ENCODE peak calls at places on chromosomes 3 and 15, in six cellular contexts. M, H, F, D, G and T are unnamed samples. For H3K4me1, the result is how much of the 10 kb centered on the place peaks cover.

GRCh38 chr3:155970406-155970805 is 100.0 kb downstream of the GMPS start:
- DNase-seq in G (no peak), M (no peak), D (no peak), H (no peak), F (no peak), T (no peak)

GRCh38 chr3:116019254-116019763 is 396.0 kb downstream of the GAP43 start:
- DNase-seq in F (no peak), D (no peak), G (no peak), H (no peak), M (no peak), T (no peak)

GRCh38 chr3:120171134-120171863 is 77.1 kb upstream of the GSK3B start:
- DNase-seq in F (no peak), D (no peak), M (no peak), G (no peak), H (no peak), T (peak)

GRCh38 chr3:8668216-8668615 is 23.6 kb upstream of the SSUH2 start:
- DNase-seq in F (no peak), H (no peak), G (no peak), D (no peak), M (no peak), T (peak)

GRCh38 chr3:149819432-149819831 is 6.4 kb downstream of the RNF13 start:
- DNase-seq in H (no peak), F (no peak), G (no peak), D (no peak), M (no peak), T (no peak)

GRCh38 chr3:174776636-174777035 is 82.5 kb upstream of the NAALADL2 start:
- DNase-seq in M (no peak), H (no peak), D (no peak), G (peak), F (no peak), T (no peak)

GRCh38 chr3:10512687-10513086 is 7.3 kb upstream of the ATP2B2 start:
- DNase-seq in M (no peak), G (no peak), H (no peak), F (no peak), D (no peak), T (no peak)

GRCh38 chr3:78754066-78754743 is 1013.6 kb downstream of the ROBO1 start:
- DNase-seq in G (peak), F (no peak), D (no peak), M (no peak), H (no peak), T (peak)

GRCh38 chr3:148736086-148736485 is 38.4 kb downstream of the AGTR1 start:
- DNase-seq in M (no peak), D (no peak), G (no peak), H (no peak), F (no peak), T (no peak)

GRCh38 chr15:64216161-64216560 is 53.3 kb upstream of the PPIB start:
- DNase-seq in F (no peak), M (no peak), G (no peak), H (no peak), D (no peak), T (no peak)

GRCh38 chr15:93005133-93005532 is 83.9 kb downstream of the RGMA start:
- DNase-seq in D (no peak), F (no peak), M (no peak), H (no peak), G (no peak), T (no peak)

GRCh38 chr15:92997821-92998220 is 91.2 kb downstream of the RGMA start:
- DNase-seq in F (no peak), H (no peak), M (no peak), D (no peak), G (no peak), T (no peak)

GRCh38 chr15:93001881-93002280 is 87.1 kb downstream of the RGMA start:
- DNase-seq in G (no peak), H (no peak), D (no peak), F (no peak), M (no peak), T (no peak)

GRCh38 chr15:93001156-93001555 is 87.9 kb downstream of the RGMA start:
- DNase-seq in D (no peak), G (no peak), H (no peak), M (no peak), F (no peak), T (peak)
- H3K14ac ChIP-seq in D (no peak), G (no peak), H (no peak), M (no peak), F (no peak), T (no peak)

GRCh38 chr15:65305144-65305758 is 774 bp downstream of the RNU5B-1 start:
- DNase-seq in G (no peak), F (no peak), D (peak), M (no peak), H (no peak), T (no peak)

GRCh38 chr15:65303687-65304392 is 637 bp upstream of the RNU5B-1 start:
- DNase-seq in M (peak), H (peak), G (peak), F (no peak), D (peak), T (peak)

GRCh38 chr15:65305776-65306175 is 1.3 kb downstream of the RNU5B-1 start:
- DNase-seq in F (no peak), H (no peak), M (no peak), G (no peak), D (peak), T (no peak)

GRCh38 chr15:65306551-65306950 is 2.1 kb downstream of the RNU5B-1 start:
- DNase-seq in H (no peak), M (no peak), F (no peak), G (no peak), D (peak), T (no peak)

DNA sequence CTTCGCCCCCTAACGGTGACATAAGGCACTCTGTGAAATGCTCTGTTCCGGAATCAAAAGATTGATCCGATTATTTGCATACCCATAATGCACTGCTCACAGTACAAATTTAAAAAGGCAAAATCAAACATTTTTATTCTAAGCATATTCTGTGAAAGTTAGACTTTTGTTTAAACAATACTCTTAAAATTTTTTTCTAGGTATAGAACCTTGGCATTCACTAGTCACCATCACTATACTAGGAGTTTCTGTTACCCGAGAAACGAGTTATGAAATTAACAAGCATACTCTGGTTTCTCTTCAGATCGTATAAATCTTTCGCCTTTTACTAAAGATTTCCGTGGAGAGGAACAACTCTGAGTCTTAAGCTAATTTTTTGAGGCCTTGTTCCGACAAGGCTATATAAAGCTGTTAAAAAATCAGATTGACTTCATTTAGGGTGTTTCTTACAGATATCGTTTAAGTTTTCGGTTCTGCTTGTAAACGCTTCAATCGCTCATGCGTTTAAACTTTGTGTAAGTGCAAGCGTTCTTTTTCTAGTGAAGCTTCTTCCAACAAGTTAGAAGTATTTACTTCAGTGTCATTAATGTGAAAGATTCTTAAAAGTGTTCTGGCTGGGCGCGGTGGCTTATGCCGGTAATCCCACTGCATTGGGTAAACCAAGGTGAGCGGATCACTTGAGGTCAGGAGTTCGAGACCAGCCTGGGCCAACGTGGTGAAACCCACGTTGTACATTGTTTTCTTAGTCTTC is at the start of gene RNU5B-1:
- DNase-seq in D (peak), G (peak), H (peak), M (peak), F (no peak), T (peak)
- H2BK120ac ChIP-seq in D (peak), G (peak), H (peak), M (peak), F (peak), T (peak)

GRCh38 chr3:47870702-47871255 is 67.8 kb downstream of the DHX30 start:
- DNase-seq in D (no peak), H (no peak), M (no peak), G (no peak), F (no peak), T (no peak)
- H3K4me1 ChIP-seq in D (under half), H (under half), M (under half), G (under half), F (under half), T (under half)

DNA sequence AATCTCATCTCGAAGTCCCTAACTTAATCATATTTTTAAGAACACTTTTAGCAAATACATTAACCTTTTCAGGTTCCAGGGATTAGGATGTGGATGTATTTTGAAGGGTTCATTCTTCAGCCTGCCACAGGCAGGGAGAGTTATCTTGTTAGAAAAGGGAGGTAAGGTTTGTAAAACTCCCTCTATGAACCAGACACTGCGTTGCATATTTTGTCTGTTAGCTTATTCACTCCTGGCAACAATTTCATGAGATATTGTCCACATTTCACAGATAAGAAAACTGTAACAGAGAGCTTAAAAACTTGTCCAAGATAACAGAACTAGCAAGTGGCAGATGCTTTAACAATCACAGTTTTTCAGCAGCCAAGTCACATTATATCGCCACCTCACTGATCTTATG is 155.4 kb downstream of the DIPK2A start:
- DNase-seq in H (no peak), G (no peak), D (no peak), F (no peak), M (no peak), T (no peak)
- H3K14ac ChIP-seq in H (no peak), G (no peak), D (no peak), F (no peak), M (no peak), T (no peak)